ENCODE peak calls at places on chromosomes 7 and 10, in five cellular contexts. One of them, this sample, is unnamed.

GRCh38 chr7:123715198-123715597 is 33.6 kb downstream of the WASL start:
- DNase-seq in activated B cell treated with CpG ODN at 0.5 μM for 24 hours: no peak
- DNase-seq in GM10248: no peak
- DNase-seq in lung: no peak
- DNase-seq in heart right ventricle: no peak
- DNase-seq in this sample: no peak

GRCh38 chr10:11551104-11551503 is 60.3 kb downstream of the USP6NL start:
- DNase-seq in activated B cell treated with CpG ODN at 0.5 μM for 24 hours: no peak
- DNase-seq in GM10248: no peak
- DNase-seq in lung: no peak
- DNase-seq in heart right ventricle: no peak
- DNase-seq in this sample: no peak

GRCh38 chr7:106730021-106730420 is 69.1 kb upstream of the CCDC71L start:
- DNase-seq in activated B cell treated with CpG ODN at 0.5 μM for 24 hours: no peak
- DNase-seq in GM10248: no peak
- DNase-seq in lung: no peak
- DNase-seq in heart right ventricle: no peak
- DNase-seq in this sample: no peak

GRCh38 chr7:89849052-89849451 is 305.2 kb upstream of the STEAP1 start:
- DNase-seq in activated B cell treated with CpG ODN at 0.5 μM for 24 hours: no peak
- DNase-seq in GM10248: no peak
- DNase-seq in lung: no peak
- DNase-seq in heart right ventricle: no peak
- DNase-seq in this sample: no peak

GRCh38 chr7:22109761-22110160 is 164.1 kb upstream of the CDCA7L start:
- DNase-seq in activated B cell treated with CpG ODN at 0.5 μM for 24 hours: no peak
- DNase-seq in GM10248: peak; percentile 35
- DNase-seq in lung: peak; percentile 57
- DNase-seq in heart right ventricle: no peak
- DNase-seq in this sample: no peak

GRCh38 chr7:73749931-73750776 is 11.6 kb upstream of the ABHD11 start:
- DNase-seq in activated B cell treated with CpG ODN at 0.5 μM for 24 hours: no peak
- DNase-seq in GM10248: no peak
- DNase-seq in lung: no peak
- DNase-seq in heart right ventricle: no peak
- DNase-seq in this sample: no peak

GRCh38 chr7:31814187-31814586 is 127.2 kb downstream of the PPP1R17 start:
- DNase-seq in activated B cell treated with CpG ODN at 0.5 μM for 24 hours: no peak
- DNase-seq in GM10248: no peak
- DNase-seq in lung: no peak
- DNase-seq in heart right ventricle: no peak
- DNase-seq in this sample: no peak

GRCh38 chr10:48651293-48651692 is 33.4 kb upstream of the WDFY4 start:
- DNase-seq in activated B cell treated with CpG ODN at 0.5 μM for 24 hours: no peak
- DNase-seq in GM10248: no peak
- DNase-seq in lung: no peak
- DNase-seq in heart right ventricle: no peak
- DNase-seq in this sample: no peak

GRCh38 chr7:155450558-155450827 is 7.4 kb upstream of the EN2 start:
- DNase-seq in activated B cell treated with CpG ODN at 0.5 μM for 24 hours: no peak
- DNase-seq in GM10248: no peak
- DNase-seq in lung: no peak
- DNase-seq in heart right ventricle: no peak
- DNase-seq in this sample: no peak

GRCh38 chr7:45417735-45418134 is 156.4 kb upstream of the ADCY1 start:
- DNase-seq in activated B cell treated with CpG ODN at 0.5 μM for 24 hours: no peak
- DNase-seq in GM10248: no peak
- DNase-seq in lung: no peak
- DNase-seq in heart right ventricle: no peak
- DNase-seq in this sample: no peak

GRCh38 chr7:5694221-5694754 is 87.2 kb downstream of the RNF216 start:
- DNase-seq in activated B cell treated with CpG ODN at 0.5 μM for 24 hours: no peak
- DNase-seq in GM10248: no peak
- DNase-seq in lung: no peak
- DNase-seq in heart right ventricle: no peak
- DNase-seq in this sample: no peak

GRCh38 chr10:31129261-31129660 is 97.6 kb upstream of the ZNF438 start:
- DNase-seq in activated B cell treated with CpG ODN at 0.5 μM for 24 hours: no peak
- DNase-seq in GM10248: no peak
- DNase-seq in lung: no peak
- DNase-seq in heart right ventricle: no peak
- DNase-seq in this sample: no peak

GRCh38 chr7:74656421-74656910 is 1.1 kb upstream of the GTF2I start:
- DNase-seq in activated B cell treated with CpG ODN at 0.5 μM for 24 hours: peak; percentile 25
- DNase-seq in GM10248: no peak
- DNase-seq in lung: peak; percentile 51
- DNase-seq in heart right ventricle: peak; percentile 63
- DNase-seq in this sample: no peak

GRCh38 chr10:113802997-113803396 is 50.9 kb downstream of the DCLRE1A start:
- DNase-seq in activated B cell treated with CpG ODN at 0.5 μM for 24 hours: no peak
- DNase-seq in GM10248: no peak
- DNase-seq in lung: no peak
- DNase-seq in heart right ventricle: no peak
- DNase-seq in this sample: no peak

GRCh38 chr7:2786607-2787116 is 57.4 kb downstream of the GNA12 start:
- DNase-seq in activated B cell treated with CpG ODN at 0.5 μM for 24 hours: no peak
- DNase-seq in GM10248: no peak
- DNase-seq in lung: no peak
- DNase-seq in heart right ventricle: no peak
- DNase-seq in this sample: no peak

GRCh38 chr7:51020944-51021343 is 238.2 kb upstream of the GRB10 start:
- DNase-seq in activated B cell treated with CpG ODN at 0.5 μM for 24 hours: no peak
- DNase-seq in GM10248: no peak
- DNase-seq in lung: no peak
- DNase-seq in heart right ventricle: no peak
- DNase-seq in this sample: no peak

GRCh38 chr7:90824386-90825307 is 228.5 kb downstream of the CDK14 start:
- DNase-seq in activated B cell treated with CpG ODN at 0.5 μM for 24 hours: no peak
- DNase-seq in GM10248: no peak
- DNase-seq in lung: no peak
- DNase-seq in heart right ventricle: no peak
- DNase-seq in this sample: no peak

GRCh38 chr7:43586251-43586900 is 3.5 kb downstream of the STK17A start:
- DNase-seq in activated B cell treated with CpG ODN at 0.5 μM for 24 hours: no peak
- DNase-seq in GM10248: no peak
- DNase-seq in lung: no peak
- DNase-seq in heart right ventricle: no peak
- DNase-seq in this sample: no peak

GRCh38 chr7:139680676-139681462 is 96.9 kb downstream of the HIPK2 start:
- DNase-seq in activated B cell treated with CpG ODN at 0.5 μM for 24 hours: no peak
- DNase-seq in GM10248: no peak
- DNase-seq in lung: peak; percentile 51
- DNase-seq in heart right ventricle: peak; percentile 65
- DNase-seq in this sample: no peak

GRCh38 chr10:61786728-61787127 is 114.8 kb upstream of the ARID5B start:
- DNase-seq in activated B cell treated with CpG ODN at 0.5 μM for 24 hours: no peak
- DNase-seq in GM10248: peak; percentile 48
- DNase-seq in lung: no peak
- DNase-seq in heart right ventricle: no peak
- DNase-seq in this sample: no peak

GRCh38 chr10:71035511-71036278 is 147.3 kb upstream of the PCBD1 start:
- DNase-seq in activated B cell treated with CpG ODN at 0.5 μM for 24 hours: no peak
- DNase-seq in GM10248: no peak
- DNase-seq in lung: no peak
- DNase-seq in heart right ventricle: no peak
- DNase-seq in this sample: no peak

GRCh38 chr7:151673216-151673615 is 153.5 kb upstream of the RHEB start:
- DNase-seq in activated B cell treated with CpG ODN at 0.5 μM for 24 hours: no peak
- DNase-seq in GM10248: no peak
- DNase-seq in lung: no peak
- DNase-seq in heart right ventricle: no peak
- DNase-seq in this sample: no peak

GRCh38 chr7:45087301-45088145 is 1.2 kb downstream of the NACAD start:
- DNase-seq in activated B cell treated with CpG ODN at 0.5 μM for 24 hours: no peak
- DNase-seq in GM10248: no peak
- DNase-seq in lung: no peak
- DNase-seq in heart right ventricle: no peak
- DNase-seq in this sample: no peak

GRCh38 chr7:45919231-45919825 is 1.7 kb downstream of the IGFBP3 start:
- DNase-seq in activated B cell treated with CpG ODN at 0.5 μM for 24 hours: no peak
- DNase-seq in GM10248: no peak
- DNase-seq in lung: no peak
- DNase-seq in heart right ventricle: no peak
- DNase-seq in this sample: no peak

GRCh38 chr7:1421020-1421790 is 38.1 kb downstream of the MICALL2 start:
- DNase-seq in activated B cell treated with CpG ODN at 0.5 μM for 24 hours: no peak
- DNase-seq in GM10248: no peak
- DNase-seq in lung: no peak
- DNase-seq in heart right ventricle: no peak
- DNase-seq in this sample: no peak

GRCh38 chr7:81719865-81720264 is 50.0 kb downstream of the HGF start:
- DNase-seq in activated B cell treated with CpG ODN at 0.5 μM for 24 hours: no peak
- DNase-seq in GM10248: no peak
- DNase-seq in lung: no peak
- DNase-seq in heart right ventricle: no peak
- DNase-seq in this sample: no peak

DNA sequence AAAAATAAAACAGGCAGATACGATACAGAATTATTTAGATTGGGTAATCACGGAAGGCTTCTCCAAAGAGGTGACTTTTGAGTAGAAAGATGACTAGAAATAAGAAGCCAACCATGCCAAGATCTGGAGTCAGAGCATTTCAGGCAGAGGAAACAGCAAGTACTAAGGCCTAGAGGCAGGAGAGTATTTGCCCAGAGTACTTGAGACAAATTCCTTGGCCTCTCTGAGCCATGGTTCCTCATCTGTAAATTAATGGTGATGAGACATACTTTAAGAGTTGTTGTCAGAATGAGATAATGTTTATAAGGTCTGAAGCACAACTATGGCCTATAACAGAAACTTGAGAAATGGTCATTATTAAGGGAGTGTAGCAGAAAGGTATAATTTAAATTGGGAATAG is 15.8 kb upstream of the GPR37 start:
- DNase-seq in activated B cell treated with CpG ODN at 0.5 μM for 24 hours: no peak
- DNase-seq in GM10248: no peak
- DNase-seq in lung: no peak
- DNase-seq in heart right ventricle: no peak
- DNase-seq in this sample: no peak
- TF ChIP-seq CTCF in activated B cell treated with CpG ODN at 0.5 μM for 24 hours: no peak
- TF ChIP-seq CTCF in GM10248: no peak
- TF ChIP-seq CTCF in lung: no peak
- TF ChIP-seq CTCF in heart right ventricle: no peak
- TF ChIP-seq CTCF in this sample: no peak

DNA sequence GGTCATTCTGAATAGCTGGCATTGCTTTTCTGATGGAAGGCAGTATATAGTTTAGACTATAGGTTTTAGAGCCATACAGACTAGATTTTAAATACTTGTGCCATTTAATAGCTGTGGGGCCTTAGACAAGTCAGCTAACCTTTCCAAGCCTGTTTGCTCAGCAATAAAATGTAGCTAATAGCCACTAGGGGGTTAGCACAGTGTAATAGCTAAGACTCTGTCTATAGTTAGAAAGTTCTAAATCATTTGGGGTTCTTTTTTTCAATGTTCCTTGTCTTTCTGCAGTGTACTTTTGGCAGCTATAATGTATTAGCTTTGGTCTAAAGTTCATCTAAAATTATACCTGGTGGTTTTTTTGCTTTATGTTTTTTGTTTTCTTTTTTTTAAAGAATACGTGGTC is 7.5 kb upstream of the KIFBP start:
- DNase-seq in activated B cell treated with CpG ODN at 0.5 μM for 24 hours: no peak
- DNase-seq in GM10248: no peak
- DNase-seq in lung: no peak
- DNase-seq in heart right ventricle: no peak
- DNase-seq in this sample: no peak
- TF ChIP-seq CTCF in activated B cell treated with CpG ODN at 0.5 μM for 24 hours: no peak
- TF ChIP-seq CTCF in GM10248: peak; percentile 13
- TF ChIP-seq CTCF in lung: no peak
- TF ChIP-seq CTCF in heart right ventricle: no peak
- TF ChIP-seq CTCF in this sample: peak; percentile 50

DNA sequence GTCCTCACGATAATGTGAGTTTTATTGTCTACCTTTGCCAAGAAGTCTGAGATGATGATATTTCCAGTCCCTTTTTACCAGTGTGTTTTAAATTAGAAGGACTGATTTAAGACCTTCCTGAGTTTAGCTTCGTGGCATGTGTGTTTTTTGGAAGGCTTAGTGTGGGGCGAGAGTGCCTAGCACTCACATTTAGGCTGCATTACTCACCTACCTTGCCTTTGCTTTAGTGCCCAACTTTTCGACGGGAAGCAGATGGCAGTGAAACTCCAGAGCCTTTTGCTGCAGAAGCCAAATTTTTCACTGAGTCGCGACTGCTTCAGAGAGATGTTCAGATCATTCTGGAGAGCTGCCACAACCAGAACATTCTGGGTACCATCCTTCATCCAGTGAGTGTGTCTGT is 50.9 kb downstream of the SND1 start:
- DNase-seq in activated B cell treated with CpG ODN at 0.5 μM for 24 hours: no peak
- DNase-seq in GM10248: no peak
- DNase-seq in lung: no peak
- DNase-seq in heart right ventricle: no peak
- DNase-seq in this sample: no peak
- TF ChIP-seq CTCF in activated B cell treated with CpG ODN at 0.5 μM for 24 hours: no peak
- TF ChIP-seq CTCF in GM10248: no peak
- TF ChIP-seq CTCF in lung: no peak
- TF ChIP-seq CTCF in heart right ventricle: no peak
- TF ChIP-seq CTCF in this sample: no peak

GRCh38 chr7:157273208-157274202 is 63.3 kb upstream of the DNAJB6 start:
- DNase-seq in activated B cell treated with CpG ODN at 0.5 μM for 24 hours: peak; percentile 61
- DNase-seq in GM10248: peak; percentile 90
- DNase-seq in lung: peak; percentile 67
- DNase-seq in heart right ventricle: peak; percentile 76
- DNase-seq in this sample: peak; percentile 61
- TF ChIP-seq CTCF in activated B cell treated with CpG ODN at 0.5 μM for 24 hours: peak; percentile 42
- TF ChIP-seq CTCF in GM10248: peak; percentile 96
- TF ChIP-seq CTCF in lung: peak; percentile 76
- TF ChIP-seq CTCF in heart right ventricle: peak; percentile 99
- TF ChIP-seq CTCF in this sample: peak; percentile 99

DNA sequence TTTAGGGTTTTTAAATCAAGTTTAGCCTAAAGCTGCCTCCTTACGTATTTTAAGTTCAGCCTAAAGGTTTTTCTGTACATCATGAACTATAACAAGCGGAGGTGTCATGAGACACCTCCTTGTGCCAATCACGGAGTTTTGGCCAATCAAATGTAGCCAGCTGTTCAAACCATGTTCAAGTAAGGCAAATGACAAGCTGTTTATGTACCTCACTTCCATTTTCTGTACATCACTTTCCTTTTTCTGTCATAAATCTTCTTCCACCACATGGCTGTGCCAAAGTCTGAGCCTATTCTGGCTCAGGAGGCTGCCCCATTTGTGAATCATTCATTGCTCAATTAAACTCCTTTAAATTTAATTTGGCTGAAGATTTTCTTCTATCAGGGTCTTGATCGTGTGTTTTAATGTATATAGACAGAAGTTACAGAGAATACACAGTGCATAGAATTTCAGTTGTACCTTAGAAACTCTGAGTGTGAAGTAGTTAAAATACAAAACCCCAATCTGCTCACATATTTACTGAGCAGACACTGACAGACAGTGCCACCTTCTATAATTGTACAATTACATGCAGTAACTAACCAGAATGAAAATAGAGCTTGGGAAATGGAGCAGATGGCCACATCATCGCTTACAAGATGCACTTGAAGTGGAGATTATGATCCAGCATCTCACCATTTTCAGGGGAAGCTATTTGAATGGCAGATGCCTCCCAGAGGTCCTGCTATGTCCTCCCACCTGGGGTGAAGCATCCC is 76.9 kb upstream of the LANCL2 start:
- DNase-seq in activated B cell treated with CpG ODN at 0.5 μM for 24 hours: no peak
- DNase-seq in GM10248: no peak
- DNase-seq in lung: no peak
- DNase-seq in heart right ventricle: no peak
- DNase-seq in this sample: no peak
- TF ChIP-seq CTCF in activated B cell treated with CpG ODN at 0.5 μM for 24 hours: no peak
- TF ChIP-seq CTCF in GM10248: peak; percentile 4
- TF ChIP-seq CTCF in lung: no peak
- TF ChIP-seq CTCF in heart right ventricle: no peak
- TF ChIP-seq CTCF in this sample: no peak

This sample was measured in progenitor cell of endocrine pancreas.